ENCODE peak calls at places on chromosomes 16 and 17, in four cellular contexts. H is IMR-90, U is GM12878, B is endothelial cell of umbilical vein. X is an unnamed sample.

GRCh38 chr16:22232277-22233049 is 26.4 kb downstream of the EEF2K start:
- DNase-seq in H (peak), U (no peak), B (peak), X (no peak)

GRCh38 chr16:47004652-47005051 is 31.2 kb upstream of the DNAJA2 start:
- DNase-seq in H (no peak), U (no peak), B (no peak), X (no peak)

GRCh38 chr17:38730526-38731379 is 612 bp downstream of the CISD3 start:
- DNase-seq in H (peak), U (no peak), B (peak), X (no peak)

GRCh38 chr16:5071681-5072333 is at the start of gene ALG1:
- DNase-seq in H (peak), U (peak), B (peak), X (peak)

GRCh38 chr17:40430272-40431230 is 12.7 kb upstream of the IGFBP4 start:
- DNase-seq in H (no peak), U (no peak), B (no peak), X (no peak)

GRCh38 chr16:65771707-65772106 is 594.8 kb upstream of the CDH5 start:
- DNase-seq in H (no peak), U (no peak), B (no peak), X (no peak)

GRCh38 chr17:73489991-73490390 is 154.3 kb downstream of the SDK2 start:
- DNase-seq in H (no peak), U (no peak), B (no peak), X (no peak)

GRCh38 chr16:87331241-87331801 is 14.1 kb upstream of the C16orf95 start:
- DNase-seq in H (no peak), U (no peak), B (no peak), X (no peak)

GRCh38 chr17:60604686-60605334 is 4.8 kb downstream of the PPM1D start:
- DNase-seq in H (peak), U (no peak), B (peak), X (no peak)

GRCh38 chr17:34761646-34762045 is 182.3 kb downstream of the TMEM132E start:
- DNase-seq in H (no peak), U (no peak), B (no peak), X (no peak)

GRCh38 chr16:51621610-51622009 is 470.5 kb upstream of the SALL1 start:
- DNase-seq in H (no peak), U (no peak), B (no peak), X (no peak)

GRCh38 chr17:48841395-48841831 is 10.6 kb downstream of the CALCOCO2 start:
- DNase-seq in H (peak), U (peak), B (peak), X (no peak)

GRCh38 chr17:56173958-56174357 is 20.7 kb downstream of the ANKFN1 start:
- DNase-seq in H (no peak), U (no peak), B (no peak), X (no peak)

GRCh38 chr16:49466881-49467280 is 93.3 kb downstream of the C16orf78 start:
- DNase-seq in H (no peak), U (no peak), B (no peak), X (no peak)
- TF ChIP-seq FOS in H (no peak), U (no peak), B (no peak), X (no peak)

GRCh38 chr16:73058221-73058615 is 10.3 kb upstream of the ZFHX3 start:
- DNase-seq in H (no peak), U (no peak), B (peak), X (peak)

GRCh38 chr16:73057369-73058210 is 9.7 kb upstream of the ZFHX3 start:
- DNase-seq in H (no peak), U (no peak), B (peak), X (peak)

GRCh38 chr16:73060216-73060615 is 12.3 kb upstream of the ZFHX3 start:
- DNase-seq in H (no peak), U (no peak), B (no peak), X (no peak)

GRCh38 chr16:73059779-73060178 is 11.9 kb upstream of the ZFHX3 start:
- DNase-seq in H (no peak), U (no peak), B (no peak), X (no peak)

GRCh38 chr16:73058616-73059409 is 10.9 kb upstream of the ZFHX3 start:
- DNase-seq in H (peak), U (no peak), B (peak), X (peak)
- TF ChIP-seq FOS in H (no peak), U (no peak), B (no peak), X (no peak)

DNA sequence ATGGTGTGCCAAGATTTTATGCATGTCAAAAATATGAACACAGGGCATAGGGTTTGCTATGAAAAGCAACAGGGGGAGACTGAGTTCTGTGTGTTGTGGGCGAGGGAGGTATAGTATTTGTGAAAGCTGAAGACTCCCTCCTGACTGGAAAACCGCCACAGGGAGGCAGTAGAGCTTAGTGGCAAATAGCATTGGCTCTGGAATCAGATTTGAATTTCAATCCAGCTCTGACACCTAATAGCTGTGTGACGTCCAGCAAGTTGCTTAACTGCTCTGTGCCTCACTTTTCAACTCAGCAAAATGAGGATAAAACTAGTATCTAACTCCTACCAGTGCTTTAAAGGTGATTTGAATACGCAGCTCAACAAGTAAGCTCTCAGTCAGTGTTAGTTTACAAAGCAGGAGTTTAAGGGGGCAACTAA is 22.0 kb downstream of the KPNA2 start:
- DNase-seq in H (peak), U (no peak), B (peak), X (peak)
- TF ChIP-seq FOS in H (no peak), U (no peak), B (no peak), X (no peak)

DNA sequence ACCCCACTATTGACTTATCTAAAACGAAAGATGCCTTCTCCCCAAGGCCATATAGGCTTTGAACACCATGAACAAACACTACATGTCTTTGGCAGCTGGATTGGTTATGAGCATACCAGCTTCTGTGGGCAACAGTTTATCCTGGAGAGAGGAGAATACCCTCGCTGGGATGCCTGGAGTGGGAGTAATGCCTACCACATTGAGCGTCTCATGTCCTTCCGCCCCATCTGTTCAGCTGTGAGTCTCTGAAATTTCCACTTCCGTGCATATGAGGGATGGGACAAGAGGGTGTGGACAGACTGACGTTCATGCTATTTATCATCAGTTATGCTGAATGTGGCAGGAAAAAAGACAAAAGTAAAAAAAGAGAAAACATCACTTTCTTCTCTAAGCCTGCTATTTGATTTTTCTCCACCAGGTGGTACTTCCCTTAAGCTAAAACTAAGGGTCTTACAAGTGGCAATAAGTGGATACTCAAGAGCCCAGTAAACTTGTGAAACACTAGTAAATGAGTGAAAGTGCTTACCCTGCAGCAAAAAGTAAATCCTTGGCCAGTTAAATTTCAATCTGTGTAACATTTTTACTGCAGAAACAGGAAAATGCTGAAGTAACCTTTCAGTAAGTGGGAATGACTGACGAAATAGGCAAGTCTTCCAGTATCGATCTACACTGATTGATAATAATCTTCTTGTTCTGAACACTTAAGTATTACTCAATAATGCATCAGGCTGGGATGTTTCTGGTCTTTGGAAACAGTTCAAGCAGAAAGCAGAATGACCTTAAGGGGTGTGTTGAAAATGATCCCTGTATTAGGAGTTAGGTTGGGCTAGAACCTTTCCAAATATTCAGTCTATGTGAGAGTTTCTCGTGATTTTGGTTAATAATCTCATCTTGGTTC is 5.6 kb downstream of the CRYBA1 start:
- DNase-seq in H (peak), U (no peak), B (peak), X (peak)
- TF ChIP-seq FOS in H (no peak), U (no peak), B (no peak), X (no peak)

DNA sequence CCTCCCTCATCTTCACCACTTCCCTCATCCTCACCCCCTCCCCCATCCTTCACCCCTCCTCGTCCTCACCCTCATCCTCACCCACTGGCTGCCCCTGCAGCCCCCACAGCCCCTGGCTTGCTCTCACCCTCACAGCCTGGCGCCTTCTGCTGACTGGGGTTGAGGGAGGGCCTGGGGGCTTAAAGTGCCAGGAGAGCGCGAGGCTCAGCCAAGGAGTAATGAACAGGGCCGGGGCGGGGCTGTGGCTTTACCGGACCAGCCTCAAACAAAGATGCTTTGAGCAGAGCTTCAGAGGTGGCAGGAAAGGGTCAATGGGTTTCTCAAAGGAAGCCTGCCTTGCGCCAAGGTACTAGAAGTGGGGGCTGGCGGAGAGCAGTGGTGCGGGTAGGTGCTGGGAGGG is at the start of gene PRSS33:
- DNase-seq in H (no peak), U (no peak), B (no peak), X (no peak)
- TF ChIP-seq FOS in H (no peak), U (no peak), B (no peak), X (no peak)

X was measured in K562.